ENCODE peak calls at places on chromosomes 16 and 17, in six cellular contexts. Q is NCI-H2081, D is NCI-H1105, H is GM19239, V is HEK293T, O is COR-L47. U is an unnamed sample.

GRCh38 chr16:83510906-83511305 is 296.9 kb upstream of the HSBP1 start:
- DNase-seq in H (no peak), O (no peak), Q (no peak), D (no peak), V (no peak), U (no peak)

GRCh38 chr16:79677799-79678525 is 77.4 kb upstream of the MAF start:
- DNase-seq in V (no peak), H (no peak), D (no peak), Q (no peak), O (no peak), U (no peak)

GRCh38 chr17:32486091-32486700 is 597 bp upstream of the CDK5R1 start:
- DNase-seq in Q (peak), H (peak), O (peak), D (peak), V (peak), U (peak)

GRCh38 chr16:57638381-57638780 is 10.0 kb downstream of the ADGRG1 start:
- DNase-seq in O (no peak), H (no peak), D (no peak), V (no peak), Q (no peak), U (no peak)

GRCh38 chr16:89565256-89565505 is 4.7 kb downstream of the RPL13 start:
- DNase-seq in O (no peak), H (no peak), Q (no peak), V (peak), D (no peak), U (peak)

GRCh38 chr17:65850486-65850885 is 289.0 kb upstream of the AXIN2 start:
- DNase-seq in D (no peak), O (no peak), V (no peak), Q (no peak), H (no peak), U (no peak)

GRCh38 chr16:70720431-70721201 is 34.8 kb upstream of the MTSS2 start:
- DNase-seq in Q (no peak), V (no peak), H (no peak), D (no peak), O (no peak), U (no peak)

GRCh38 chr16:89023151-89023551 is 46.1 kb upstream of the CBFA2T3 start:
- DNase-seq in Q (no peak), V (no peak), H (no peak), D (no peak), O (no peak), U (no peak)

GRCh38 chr16:14148016-14148415 is 76.9 kb downstream of the MRTFB start:
- DNase-seq in D (no peak), O (no peak), V (no peak), Q (no peak), H (no peak), U (no peak)

GRCh38 chr17:4119299-4119698 is 23.5 kb downstream of the ZZEF1 start:
- DNase-seq in Q (no peak), D (no peak), H (no peak), O (no peak), V (no peak), U (no peak)

GRCh38 chr17:75908201-75908600 is 3.5 kb upstream of the MRPL38 start:
- DNase-seq in H (no peak), D (peak), O (peak), Q (peak), V (no peak), U (peak)